ENCODE peak calls at places on chromosomes 13 and 19, in four cellular contexts. E is IMR-90, L is sigmoid colon, J is astrocyte of the spinal cord. U is an unnamed sample.
A peak's percentile ranks its signal among the peaks of the same experiment; 100 is the strongest.

GRCh38 chr19:45414468-45414867 is 8.0 kb downstream of the POLR1G start:
- DNase-seq in E (no peak), L (no peak), J (no peak), U (no peak)

GRCh38 chr19:13149628-13150186 is 468 bp downstream of the STX10 start:
- DNase-seq in E (no peak), L (peak; percentile 84), J (peak; percentile 47), U (no peak)

GRCh38 chr13:51942189-51942588 is 69.1 kb downstream of the ATP7B start:
- DNase-seq in E (no peak), L (no peak), J (no peak), U (no peak)

GRCh38 chr13:71513414-71514063 is 353.5 kb downstream of the DACH1 start:
- DNase-seq in E (no peak), L (no peak), J (no peak), U (no peak)

GRCh38 chr19:12939292-12939606 is 840 bp downstream of the CALR start:
- DNase-seq in E (peak; percentile 66), L (peak; percentile 78), J (no peak), U (no peak)

GRCh38 chr19:43692364-43692763 is 22.4 kb upstream of the PLAUR start:
- DNase-seq in E (no peak), L (no peak), J (no peak), U (no peak)

GRCh38 chr13:42247883-42248282 is 24.1 kb upstream of the AKAP11 start:
- DNase-seq in E (peak; percentile 39), L (no peak), J (no peak), U (no peak)

GRCh38 chr13:79710376-79710775 is 229.4 kb downstream of the NDFIP2 start:
- DNase-seq in E (no peak), L (no peak), J (peak; percentile 21), U (no peak)

GRCh38 chr19:4717191-4717965 is 6.3 kb downstream of the DPP9 start:
- DNase-seq in E (peak; percentile 70), L (no peak), J (peak; percentile 84), U (no peak)

GRCh38 chr13:89150362-89150761 is 1479.2 kb downstream of the SLITRK5 start:
- DNase-seq in E (no peak), L (no peak), J (peak; percentile 42), U (no peak)

GRCh38 chr13:113176292-113176691 is 17.8 kb downstream of the PROZ start:
- DNase-seq in E (no peak), L (no peak), J (no peak), U (no peak)

GRCh38 chr19:49097453-49098288 is 12.4 kb downstream of the SNRNP70 start:
- DNase-seq in E (peak; percentile 72), L (peak; percentile 79), J (peak; percentile 70), U (peak; percentile 55)

GRCh38 chr19:33459691-33460090 is 61.9 kb downstream of the PEPD start:
- DNase-seq in E (no peak), L (peak; percentile 36), J (no peak), U (no peak)

GRCh38 chr13:66014757-66015156 is 1215.4 kb downstream of the PCDH9 start:
- DNase-seq in E (peak; percentile 2), L (no peak), J (no peak), U (no peak)

GRCh38 chr19:10227215-10227971 is 3.7 kb downstream of the S1PR2 start:
- DNase-seq in E (no peak), L (peak; percentile 88), J (no peak), U (no peak)

GRCh38 chr13:57631607-57632275 is at the start of gene PCDH17:
- DNase-seq in E (no peak), L (no peak), J (peak; percentile 60), U (peak; percentile 58)

GRCh38 chr13:108368240-108368898 is 98.9 kb downstream of the TNFSF13B start:
- DNase-seq in E (no peak), L (no peak), J (no peak), U (no peak)

GRCh38 chr13:33634526-33635111 is 183.3 kb upstream of the RFC3 start:
- DNase-seq in E (no peak), L (no peak), J (no peak), U (no peak)

GRCh38 chr13:45333973-45334922 is 6.7 kb downstream of the TPT1 start:
- DNase-seq in E (peak; percentile 62), L (no peak), J (peak; percentile 61), U (no peak)

GRCh38 chr19:35911173-35911572 is 3.1 kb upstream of the TYROBP start:
- DNase-seq in E (no peak), L (no peak), J (no peak), U (no peak)
- TF ChIP-seq CTCF in E (no peak), L (no peak), J (no peak), U (no peak)

GRCh38 chr19:42325308-42325895 is at the start of gene MEGF8:
- DNase-seq in E (peak; percentile 99), L (peak; percentile 99), J (peak; percentile 99), U (peak; percentile 98)
- TF ChIP-seq CTCF in E (peak; percentile 96), L (no peak), J (peak; percentile 95), U (peak; percentile 65)

GRCh38 chr19:16822648-16823047 is 6.5 kb upstream of the SIN3B start:
- DNase-seq in E (no peak), L (no peak), J (no peak), U (no peak)

GRCh38 chr19:16828990-16829821 is at the start of gene SIN3B:
- DNase-seq in E (peak; percentile 82), L (peak; percentile 92), J (peak; percentile 92), U (peak; percentile 76)

GRCh38 chr19:16821081-16821480 is 8.1 kb upstream of the SIN3B start:
- DNase-seq in E (no peak), L (no peak), J (no peak), U (no peak)

GRCh38 chr19:16825312-16826168 is 3.7 kb upstream of the SIN3B start:
- DNase-seq in E (peak; percentile 63), L (peak; percentile 85), J (peak; percentile 87), U (no peak)

DNA sequence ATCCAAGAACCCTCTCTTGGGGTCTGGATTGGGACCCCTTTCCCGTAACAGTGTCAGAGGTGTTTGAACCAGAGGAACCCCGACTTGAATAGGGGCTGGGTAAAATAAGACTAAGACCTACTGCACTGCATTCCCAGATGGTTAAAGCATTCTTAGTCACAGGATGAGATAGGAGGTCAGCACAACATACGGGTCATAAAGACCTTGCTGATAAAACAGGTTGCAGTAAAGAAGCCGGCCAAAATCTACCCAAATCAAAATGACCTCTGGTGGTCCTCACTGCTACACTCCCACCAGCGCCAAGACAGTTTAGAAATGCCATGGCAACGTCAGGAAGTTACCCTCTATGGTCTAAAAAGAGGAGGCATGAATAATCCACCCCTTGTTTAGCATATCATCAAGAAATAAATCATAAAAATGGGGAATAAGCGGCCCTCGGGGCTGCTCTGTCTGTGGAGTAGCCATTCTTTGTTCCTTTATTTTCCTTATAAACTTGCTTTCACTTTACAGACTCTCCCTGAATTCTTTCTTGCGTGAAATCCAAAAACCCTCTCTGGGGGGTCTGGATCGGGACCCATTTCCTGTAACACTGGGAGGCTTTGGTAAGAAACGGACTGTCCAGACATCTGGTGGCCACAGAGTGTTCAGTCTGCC is 4.4 kb upstream of the SIN3B start:
- DNase-seq in E (peak; percentile 51), L (no peak), J (peak; percentile 22), U (no peak)
- TF ChIP-seq CTCF in E (no peak), L (no peak), J (no peak), U (no peak)

GRCh38 chr13:101792189-101792588 is 339.7 kb downstream of the ITGBL1 start:
- DNase-seq in E (no peak), L (no peak), J (no peak), U (no peak)

GRCh38 chr13:101795025-101795424 is 342.6 kb downstream of the ITGBL1 start:
- DNase-seq in E (no peak), L (no peak), J (no peak), U (no peak)

GRCh38 chr13:101799196-101799595 is 346.7 kb downstream of the ITGBL1 start:
- DNase-seq in E (no peak), L (no peak), J (no peak), U (no peak)

DNA sequence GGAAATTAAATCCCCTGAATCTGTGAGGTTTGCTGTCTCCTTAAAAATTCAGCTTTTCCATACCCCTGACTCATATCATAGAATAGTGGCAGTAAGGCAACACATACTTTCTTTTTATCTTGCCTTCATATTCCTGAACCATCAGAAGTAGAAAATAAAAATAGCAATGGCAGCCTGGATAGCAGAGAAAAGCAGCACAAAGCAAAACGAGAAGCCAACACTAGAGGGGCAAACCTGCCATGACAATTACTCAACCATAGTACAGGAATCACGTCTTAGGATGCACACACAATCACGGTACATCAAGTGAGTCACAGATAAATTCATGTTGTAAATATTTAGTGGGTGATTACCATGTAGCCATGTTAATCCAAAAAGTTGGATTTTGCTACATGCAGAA is 343.0 kb downstream of the ITGBL1 start:
- DNase-seq in E (no peak), L (no peak), J (no peak), U (no peak)
- TF ChIP-seq CTCF in E (no peak), L (no peak), J (no peak), U (no peak)

GRCh38 chr13:24313449-24313848 is 4.1 kb downstream of the C1QTNF9 start:
- DNase-seq in E (peak; percentile 9), L (no peak), J (no peak), U (no peak)
- TF ChIP-seq CTCF in E (peak; percentile 50), L (no peak), J (peak; percentile 40), U (peak; percentile 12)

GRCh38 chr19:18440421-18440877 is 2.5 kb upstream of the ISYNA1 start:
- DNase-seq in E (no peak), L (no peak), J (no peak), U (no peak)

GRCh38 chr19:18439910-18440237 is 1.9 kb upstream of the ISYNA1 start:
- DNase-seq in E (no peak), L (no peak), J (no peak), U (no peak)

GRCh38 chr19:18437481-18438330 is at the start of gene ISYNA1:
- DNase-seq in E (peak; percentile 20), L (no peak), J (peak; percentile 58), U (no peak)

GRCh38 chr19:18438331-18439024 is 545 bp upstream of the ISYNA1 start:
- DNase-seq in E (no peak), L (no peak), J (peak; percentile 37), U (peak; percentile 63)

DNA sequence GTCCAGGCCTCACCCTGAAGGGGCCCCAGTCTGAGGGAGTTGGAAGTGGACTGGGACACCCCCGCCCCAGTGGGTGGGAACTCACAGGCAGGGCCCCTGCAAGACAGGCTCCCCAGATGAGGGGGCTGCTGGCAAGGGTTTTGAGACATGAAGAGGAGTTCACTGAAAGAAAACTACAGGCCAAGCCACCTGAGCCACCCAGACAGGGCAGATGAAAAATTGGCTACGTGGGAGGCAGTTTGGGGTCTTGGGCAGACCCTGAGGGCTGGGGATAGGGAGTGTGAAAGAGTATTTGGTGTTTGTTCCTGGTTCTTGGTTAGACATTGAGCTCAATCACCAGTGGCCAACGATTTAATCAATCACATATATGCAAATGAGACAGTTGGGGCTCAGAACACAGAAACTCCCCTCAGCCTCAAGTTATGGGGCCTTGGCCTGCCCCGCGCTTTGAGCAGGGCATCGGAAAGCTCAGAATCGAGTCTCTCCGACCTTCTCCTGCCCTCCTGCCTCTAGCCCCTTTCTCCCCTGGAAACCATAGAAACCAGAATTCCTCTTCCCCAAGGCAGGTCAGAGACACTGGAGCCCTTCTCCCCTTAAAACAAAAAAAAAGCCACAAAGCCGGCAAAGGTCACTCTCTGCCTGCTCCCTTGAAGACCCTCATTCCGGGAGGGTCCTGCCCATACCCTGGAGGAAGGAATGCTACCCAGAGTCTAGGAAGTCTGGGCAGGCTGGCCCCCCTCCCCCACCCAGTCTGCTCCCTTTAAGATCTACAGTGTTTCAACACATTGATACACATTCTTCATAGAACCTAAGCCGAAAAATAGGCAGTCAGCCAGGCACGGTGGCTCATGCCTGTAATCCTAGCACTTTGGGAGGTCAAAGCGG is 1.3 kb upstream of the ISYNA1 start:
- DNase-seq in E (peak; percentile 77), L (no peak), J (no peak), U (no peak)
- TF ChIP-seq CTCF in E (peak; percentile 21), L (no peak), J (no peak), U (no peak)

GRCh38 chr13:94073006-94073744 is 406.3 kb downstream of the DCT start:
- DNase-seq in E (peak; percentile 91), L (no peak), J (peak; percentile 92), U (no peak)
- TF ChIP-seq CTCF in E (no peak), L (no peak), J (no peak), U (no peak)

U was measured in pancreas.